ENCODE peak calls at places on chromosomes 13 and 19, in ten cellular contexts. X, Q, U, V, L, T, Z, H, E and D are unnamed samples.

GRCh38 chr19:33794578-33795369 is 1.9 kb upstream of the KCTD15 start:
- DNase-seq in X (peak), Q (no peak), U (no peak), V (peak), L (no peak), T (no peak), Z (no peak), H (no peak), E (no peak), D (peak)

GRCh38 chr13:32246468-32246867 is 68.7 kb downstream of the ZAR1L start:
- DNase-seq in X (peak), Q (peak), U (peak), V (peak), L (no peak), T (peak), Z (no peak), H (peak), E (no peak), D (no peak)

GRCh38 chr13:106499905-106500304 is 35.6 kb downstream of the EFNB2 start:
- DNase-seq in X (peak), Q (no peak), U (no peak), V (no peak), L (no peak), T (no peak), Z (no peak), H (no peak), E (no peak), D (peak)

GRCh38 chr19:2180881-2181617 is 17.3 kb downstream of the DOT1L start:
- DNase-seq in X (no peak), Q (no peak), U (no peak), V (peak), L (no peak), T (no peak), Z (no peak), H (no peak), E (no peak), D (peak)

GRCh38 chr13:40502236-40502635 is 164.2 kb downstream of the FOXO1 start:
- DNase-seq in X (peak), Q (no peak), U (no peak), V (no peak), L (no peak), T (no peak), Z (no peak), H (no peak), E (no peak), D (no peak)

GRCh38 chr19:5369962-5370367 is 29.4 kb upstream of the PTPRS start:
- DNase-seq in X (peak), Q (no peak), U (peak), V (no peak), L (peak), T (peak), Z (no peak), H (peak), E (no peak), D (no peak)

GRCh38 chr13:27613623-27614022 is 6.7 kb downstream of the LNX2 start:
- DNase-seq in X (no peak), Q (no peak), U (no peak), V (no peak), L (no peak), T (no peak), Z (no peak), H (no peak), E (no peak), D (no peak)

GRCh38 chr13:28820099-28821051 is at the start of gene MTUS2:
- DNase-seq in X (no peak), Q (no peak), U (no peak), V (no peak), L (no peak), T (no peak), Z (no peak), H (no peak), E (no peak), D (no peak)

GRCh38 chr19:46265217-46265828 is 31.5 kb upstream of the HIF3A start:
- DNase-seq in X (peak), Q (peak), U (peak), V (peak), L (no peak), T (peak), Z (peak), H (peak), E (no peak), D (peak)

GRCh38 chr19:22622901-22623840 is 11.0 kb upstream of the ZNF492 start:
- DNase-seq in X (no peak), Q (no peak), U (no peak), V (peak), L (no peak), T (no peak), Z (no peak), H (no peak), E (no peak), D (no peak)

GRCh38 chr19:5365905-5366304 is 25.3 kb upstream of the PTPRS start:
- DNase-seq in X (no peak), Q (no peak), U (no peak), V (no peak), L (no peak), T (no peak), Z (no peak), H (no peak), E (no peak), D (no peak)

GRCh38 chr19:38649305-38650179 is 2.1 kb downstream of the ACTN4 start:
- DNase-seq in X (no peak), Q (no peak), U (no peak), V (no peak), L (peak), T (no peak), Z (no peak), H (peak), E (no peak), D (no peak)

GRCh38 chr13:99403458-99403971 is 96.3 kb upstream of the GPR183 start:
- DNase-seq in X (no peak), Q (no peak), U (no peak), V (no peak), L (peak), T (no peak), Z (no peak), H (no peak), E (no peak), D (no peak)

GRCh38 chr13:108342369-108343289 is 73.1 kb downstream of the TNFSF13B start:
- DNase-seq in X (peak), Q (peak), U (peak), V (no peak), L (no peak), T (no peak), Z (peak), H (peak), E (no peak), D (peak)